ENCODE peak calls at places on chromosome 21, in six cellular contexts. D is MM.1S; V is H1; T is effector memory CD4-positive, alpha-beta T cell; R is fibroblast of lung; F is neural progenitor cell. M is an unnamed sample.

GRCh38 chr21:37281993-37282392 is 14.9 kb upstream of the VPS26C start:
- DNase-seq in D (no peak), T (no peak), F (peak; percentile 35), R (no peak), V (no peak), M (no peak)

GRCh38 chr21:37711294-37711844 is 204.9 kb downstream of the KCNJ6 start:
- DNase-seq in F (no peak), V (no peak), T (no peak), R (no peak), D (no peak), M (no peak)

GRCh38 chr21:28111151-28111619 is 881.5 kb downstream of the LTN1 start:
- DNase-seq in F (no peak), V (no peak), D (no peak), R (peak; percentile 99), T (no peak), M (no peak)

GRCh38 chr21:42666023-42666747 is 12.8 kb downstream of the PDE9A start:
- DNase-seq in V (no peak), R (no peak), T (peak; percentile 6), F (no peak), D (no peak), M (no peak)

GRCh38 chr21:41752231-41752681 is 14.6 kb downstream of the RIPK4 start:
- DNase-seq in V (no peak), T (no peak), D (no peak), F (no peak), R (peak; percentile 74), M (no peak)

GRCh38 chr21:26719750-26720149 is 125.5 kb downstream of the ADAMTS1 start:
- DNase-seq in F (no peak), D (no peak), T (no peak), R (no peak), V (no peak), M (no peak)

GRCh38 chr21:42834730-42835191 is 44.6 kb downstream of the WDR4 start:
- DNase-seq in F (no peak), D (no peak), V (no peak), R (no peak), T (no peak), M (no peak)

GRCh38 chr21:32359719-32360260 is 33.0 kb downstream of the URB1 start:
- DNase-seq in D (peak; percentile 56), R (no peak), F (no peak), T (no peak), V (no peak), M (no peak)

GRCh38 chr21:39029086-39029772 is 154.0 kb downstream of the PSMG1 start:
- DNase-seq in D (no peak), R (peak; percentile 75), T (no peak), V (no peak), F (no peak), M (no peak)

GRCh38 chr21:42739061-42739931 is 85.9 kb downstream of the PDE9A start:
- DNase-seq in R (no peak), F (no peak), T (no peak), D (no peak), V (no peak), M (no peak)

GRCh38 chr21:25733859-25734653 is 648 bp downstream of the ATP5PF start:
- DNase-seq in V (no peak), R (peak; percentile 39), T (no peak), D (peak; percentile 41), F (no peak), M (no peak)

GRCh38 chr21:28257276-28257675 is 735.4 kb downstream of the LTN1 start:
- DNase-seq in T (no peak), V (no peak), F (no peak), R (no peak), D (no peak), M (no peak)

GRCh38 chr21:41164981-41165650 is 2.8 kb upstream of the BACE2 start:
- DNase-seq in F (no peak), D (no peak), T (no peak), R (peak; percentile 18), V (no peak), M (no peak)

GRCh38 chr21:32457360-32457840 is 44.9 kb downstream of the EVA1C start:
- DNase-seq in F (no peak), R (peak; percentile 43), V (no peak), D (no peak), T (no peak), M (no peak)

GRCh38 chr21:32597205-32597604 is 11.9 kb upstream of the TCP10L start:
- DNase-seq in F (no peak), D (no peak), V (no peak), R (peak; percentile 51), T (no peak), M (no peak)

GRCh38 chr21:19607983-19608668 is 1204.5 kb upstream of the TMPRSS15 start:
- DNase-seq in V (no peak), F (peak; percentile 17), T (no peak), D (no peak), R (no peak), M (no peak)

GRCh38 chr21:42356680-42357079 is 5.9 kb upstream of the TFF2 start:
- DNase-seq in T (no peak), V (no peak), R (no peak), D (no peak), F (no peak), M (no peak)

GRCh38 chr21:37241426-37241825 is 25.7 kb downstream of the VPS26C start:
- DNase-seq in R (no peak), V (no peak), T (no peak), F (no peak), D (no peak), M (no peak)

GRCh38 chr21:18245493-18245967 is 897 bp downstream of the CHODL start:
- DNase-seq in R (no peak), D (no peak), F (peak; percentile 59), T (no peak), V (no peak), M (no peak)
- H3K4me3 ChIP-seq in R (no peak overlapping the region), D (no peak overlapping the region), F (peak overlapping the region; percentile 57), T (no peak overlapping the region), V (peak overlapping the region; percentile 50), M (no peak overlapping the region)

GRCh38 chr21:15063821-15064575 is 802 bp downstream of the NRIP1 start:
- DNase-seq in V (no peak), F (peak; percentile 69), R (peak; percentile 37), T (peak; percentile 2), D (peak; percentile 0), M (no peak)
- H3K4me3 ChIP-seq in V (peak overlapping the region; percentile 39), F (peak overlapping the region; percentile 90), R (peak overlapping the region; percentile 49), T (peak overlapping the region; percentile 53), D (peak overlapping the region; percentile 68), M (no peak overlapping the region)

GRCh38 chr21:44790401-44790800 is 11.2 kb downstream of the UBE2G2 start:
- DNase-seq in D (no peak), V (no peak), T (no peak), R (no peak), F (no peak), M (no peak)
- H3K4me3 ChIP-seq in D (no peak overlapping the region), V (no peak overlapping the region), T (no peak overlapping the region), R (no peak overlapping the region), F (no peak overlapping the region), M (no peak overlapping the region)

DNA sequence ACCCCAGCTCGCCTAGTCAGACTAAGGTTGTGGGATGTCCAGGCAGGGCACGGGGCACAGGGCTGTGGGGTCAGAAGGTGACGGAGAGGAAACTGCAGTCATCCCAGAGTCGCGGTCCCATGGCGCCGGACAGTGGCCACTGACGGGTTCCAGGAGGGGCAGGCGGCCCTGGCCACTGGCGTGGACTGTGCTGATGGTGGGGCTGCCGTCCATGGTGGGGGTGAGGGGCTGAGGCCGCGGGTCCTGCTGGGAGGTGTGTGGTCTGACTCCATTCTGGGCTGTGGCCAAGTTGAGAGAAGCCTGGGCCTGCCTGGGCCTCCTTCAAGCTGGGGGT is 32.0 kb downstream of the PCNT start:
- DNase-seq in D (no peak), F (no peak), R (no peak), V (no peak), T (no peak), M (no peak)
- H3K4me3 ChIP-seq in D (no peak overlapping the region), F (no peak overlapping the region), R (no peak overlapping the region), V (no peak overlapping the region), T (no peak overlapping the region), M (no peak overlapping the region)

GRCh38 chr21:45875881-45876280 is 105.7 kb upstream of the COL6A1 start:
- DNase-seq in V (no peak), R (no peak), T (no peak), D (no peak), F (no peak), M (no peak)

GRCh38 chr21:45873866-45874265 is 107.7 kb upstream of the COL6A1 start:
- DNase-seq in T (no peak), V (no peak), R (no peak), D (no peak), F (no peak), M (no peak)

GRCh38 chr21:45873418-45873817 is 108.2 kb upstream of the COL6A1 start:
- DNase-seq in F (no peak), D (no peak), R (no peak), V (no peak), T (no peak), M (no peak)

GRCh38 chr21:45875416-45875760 is 106.2 kb upstream of the COL6A1 start:
- DNase-seq in F (no peak), T (no peak), R (no peak), V (no peak), D (no peak), M (no peak)

DNA sequence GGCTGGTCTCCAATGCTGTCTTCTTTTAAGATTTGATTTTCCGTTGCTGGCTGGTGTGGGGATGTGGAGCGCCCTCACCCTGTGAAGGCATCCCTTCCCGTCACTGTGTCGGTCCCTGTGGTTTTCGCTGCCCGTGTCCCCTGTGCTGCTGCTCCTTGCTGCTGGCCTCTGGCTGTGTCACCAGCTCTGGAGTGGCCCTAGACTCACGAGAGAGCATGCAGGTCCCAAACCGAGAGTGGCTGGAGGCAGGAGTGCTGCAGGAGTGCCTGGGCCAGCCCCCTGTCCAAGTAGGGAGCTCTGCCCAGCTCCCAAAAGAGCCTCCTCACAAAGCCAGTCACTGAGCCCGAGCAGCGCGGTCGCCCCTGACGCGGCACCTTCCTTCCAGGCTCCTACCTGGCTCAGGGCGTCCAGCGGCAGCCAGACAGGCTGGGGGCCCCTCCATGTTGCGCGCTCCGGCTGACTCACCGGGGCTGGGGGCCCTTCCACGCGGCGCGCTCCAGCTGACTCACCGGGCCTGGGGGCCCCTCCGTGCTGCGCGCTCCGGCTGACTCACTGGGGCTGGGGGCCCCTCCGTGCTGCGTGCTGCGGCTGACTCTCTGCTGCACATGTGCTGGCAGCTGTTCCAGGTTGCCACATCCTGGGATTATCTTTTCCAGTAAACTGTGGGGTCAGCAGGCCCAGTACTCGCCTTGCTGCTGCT is 106.7 kb upstream of the COL6A1 start:
- DNase-seq in R (peak; percentile 99), D (no peak), F (peak; percentile 26), T (no peak), V (no peak), M (no peak)
- H3K4me3 ChIP-seq in R (no peak overlapping the region), D (no peak overlapping the region), F (no peak overlapping the region), T (no peak overlapping the region), V (no peak overlapping the region), M (no peak overlapping the region)

GRCh38 chr21:35102488-35103407 is 53.6 kb upstream of the RUNX1 start:
- DNase-seq in F (no peak), R (peak; percentile 34), V (no peak), D (no peak), T (peak; percentile 4), M (peak; percentile 76)
- H3K4me3 ChIP-seq in F (no peak overlapping the region), R (no peak overlapping the region), V (no peak overlapping the region), D (no peak overlapping the region), T (no peak overlapping the region), M (no peak overlapping the region)

GRCh38 chr21:33761104-33762036 is 119.1 kb downstream of the ITSN1 start:
- DNase-seq in T (no peak), R (peak; percentile 97), F (no peak), V (no peak), D (peak; percentile 45), M (no peak)
- H3K4me3 ChIP-seq in T (no peak overlapping the region), R (peak overlapping the region; percentile 3), F (no peak overlapping the region), V (no peak overlapping the region), D (no peak overlapping the region), M (no peak overlapping the region)

GRCh38 chr21:29449306-29449940 is 150.7 kb downstream of the BACH1 start:
- DNase-seq in R (no peak), D (no peak), T (no peak), V (no peak), F (no peak), M (peak; percentile 59)
- H3K4me3 ChIP-seq in R (no peak overlapping the region), D (no peak overlapping the region), T (no peak overlapping the region), V (no peak overlapping the region), F (no peak overlapping the region), M (no peak overlapping the region)